ENCODE peak calls at places on chromosomes 6 and 20, in six cellular contexts. Q is ureter, Y is DND-41, P is neural crest cell, D is fibroblast of the aortic adventitia, L is heart right ventricle. N is an unnamed sample.

GRCh38 chr20:32914031-32914430 is 55.3 kb downstream of the EFCAB8 start:
- DNase-seq in Q (no peak), Y (no peak), P (no peak), D (no peak), L (no peak), N (no peak)

GRCh38 chr6:163876391-163876790 is 461.9 kb downstream of the QKI start:
- DNase-seq in Q (no peak), Y (no peak), P (no peak), D (no peak), L (no peak), N (no peak)

GRCh38 chr20:17863577-17864292 is 104.9 kb downstream of the SNX5 start:
- DNase-seq in Q (no peak), Y (no peak), P (no peak), D (peak), L (peak), N (peak)

GRCh38 chr6:137811121-137811911 is 55.7 kb upstream of the TNFAIP3 start:
- DNase-seq in Q (peak), Y (no peak), P (no peak), D (peak), L (peak), N (peak)

GRCh38 chr20:36856691-36857635 is 19.0 kb upstream of the TLDC2 start:
- DNase-seq in Q (no peak), Y (peak), P (no peak), D (peak), L (no peak), N (no peak)

GRCh38 chr20:64196831-64197418 is 32.7 kb downstream of the MYT1 start:
- DNase-seq in Q (no peak), Y (no peak), P (no peak), D (no peak), L (no peak), N (no peak)

GRCh38 chr6:45835725-45836437 is 179.8 kb downstream of the CLIC5 start:
- DNase-seq in Q (no peak), Y (no peak), P (no peak), D (no peak), L (no peak), N (no peak)

GRCh38 chr20:17622851-17623508 is 53.1 kb downstream of the DSTN start:
- DNase-seq in Q (peak), Y (no peak), P (no peak), D (no peak), L (no peak), N (no peak)